ENCODE peak calls at places on chromosome 4, in six cellular contexts. One of them, this sample, is unnamed.

GRCh38 chr4:41712413-41712812 is 36.1 kb downstream of the PHOX2B start:
- DNase-seq in endodermal cell: no peak
- DNase-seq in cardiac fibroblast: no peak
- DNase-seq in fibroblast of pulmonary artery: no peak
- DNase-seq in BJ: no peak
- DNase-seq in epithelial cell of proximal tubule: no peak
- DNase-seq in this sample: no peak

GRCh38 chr4:13492752-13493151 is 8.6 kb upstream of the RAB28 start:
- DNase-seq in cardiac fibroblast: no peak
- DNase-seq in endodermal cell: no peak
- DNase-seq in epithelial cell of proximal tubule: no peak
- DNase-seq in fibroblast of pulmonary artery: no peak
- DNase-seq in BJ: no peak
- DNase-seq in this sample: no peak

GRCh38 chr4:146107587-146107986 is 67.9 kb upstream of the LSM6 start:
- DNase-seq in cardiac fibroblast: no peak
- DNase-seq in fibroblast of pulmonary artery: no peak
- DNase-seq in epithelial cell of proximal tubule: no peak
- DNase-seq in BJ: no peak
- DNase-seq in endodermal cell: no peak
- DNase-seq in this sample: no peak

GRCh38 chr4:166422475-166422874 is 549.4 kb downstream of the TLL1 start:
- DNase-seq in fibroblast of pulmonary artery: peak
- DNase-seq in epithelial cell of proximal tubule: no peak
- DNase-seq in cardiac fibroblast: peak
- DNase-seq in BJ: peak
- DNase-seq in endodermal cell: no peak
- DNase-seq in this sample: no peak

GRCh38 chr4:155944516-155944915 is 9.2 kb downstream of the CTSO start:
- DNase-seq in endodermal cell: no peak
- DNase-seq in epithelial cell of proximal tubule: no peak
- DNase-seq in fibroblast of pulmonary artery: no peak
- DNase-seq in BJ: no peak
- DNase-seq in cardiac fibroblast: no peak
- DNase-seq in this sample: no peak

GRCh38 chr4:183961772-183962171 is 56.7 kb downstream of the STOX2 start:
- DNase-seq in epithelial cell of proximal tubule: no peak
- DNase-seq in endodermal cell: peak
- DNase-seq in cardiac fibroblast: no peak
- DNase-seq in fibroblast of pulmonary artery: no peak
- DNase-seq in BJ: no peak
- DNase-seq in this sample: no peak

GRCh38 chr4:41215969-41216293 is 1.6 kb upstream of the APBB2 start:
- DNase-seq in fibroblast of pulmonary artery: no peak
- DNase-seq in endodermal cell: no peak
- DNase-seq in cardiac fibroblast: no peak
- DNase-seq in epithelial cell of proximal tubule: no peak
- DNase-seq in BJ: no peak
- DNase-seq in this sample: no peak

GRCh38 chr4:134202557-134202956 is 968 bp upstream of the PABPC4L start:
- DNase-seq in epithelial cell of proximal tubule: no peak
- DNase-seq in BJ: no peak
- DNase-seq in cardiac fibroblast: no peak
- DNase-seq in endodermal cell: no peak
- DNase-seq in fibroblast of pulmonary artery: peak
- DNase-seq in this sample: no peak

GRCh38 chr4:126899382-126899801 is 733.4 kb upstream of the INTU start:
- DNase-seq in BJ: peak
- DNase-seq in fibroblast of pulmonary artery: peak
- DNase-seq in epithelial cell of proximal tubule: peak
- DNase-seq in cardiac fibroblast: peak
- DNase-seq in endodermal cell: no peak
- DNase-seq in this sample: no peak

GRCh38 chr4:10164877-10165283 is 48.3 kb upstream of the WDR1 start:
- DNase-seq in endodermal cell: peak
- DNase-seq in fibroblast of pulmonary artery: peak
- DNase-seq in cardiac fibroblast: peak
- DNase-seq in epithelial cell of proximal tubule: no peak
- DNase-seq in BJ: no peak
- DNase-seq in this sample: no peak

GRCh38 chr4:122542411-122543236 is 78.2 kb downstream of the IL21 start:
- DNase-seq in endodermal cell: no peak
- DNase-seq in BJ: peak
- DNase-seq in cardiac fibroblast: peak
- DNase-seq in epithelial cell of proximal tubule: peak
- DNase-seq in fibroblast of pulmonary artery: peak
- DNase-seq in this sample: no peak

GRCh38 chr4:17189322-17189721 is 290.9 kb upstream of the LDB2 start:
- DNase-seq in fibroblast of pulmonary artery: peak
- DNase-seq in BJ: peak
- DNase-seq in endodermal cell: no peak
- DNase-seq in cardiac fibroblast: peak
- DNase-seq in epithelial cell of proximal tubule: no peak
- DNase-seq in this sample: no peak

GRCh38 chr4:100929753-100930152 is 411.9 kb upstream of the EMCN start:
- DNase-seq in fibroblast of pulmonary artery: no peak
- DNase-seq in BJ: no peak
- DNase-seq in endodermal cell: no peak
- DNase-seq in epithelial cell of proximal tubule: no peak
- DNase-seq in cardiac fibroblast: no peak
- DNase-seq in this sample: no peak

GRCh38 chr4:156193800-156194199 is 240.1 kb upstream of the CTSO start:
- DNase-seq in cardiac fibroblast: peak
- DNase-seq in fibroblast of pulmonary artery: no peak
- DNase-seq in endodermal cell: no peak
- DNase-seq in BJ: no peak
- DNase-seq in epithelial cell of proximal tubule: no peak
- DNase-seq in this sample: peak

GRCh38 chr4:169103966-169104412 is 93.9 kb upstream of the CBR4 start:
- DNase-seq in cardiac fibroblast: no peak
- DNase-seq in endodermal cell: peak
- DNase-seq in epithelial cell of proximal tubule: no peak
- DNase-seq in fibroblast of pulmonary artery: no peak
- DNase-seq in BJ: no peak
- DNase-seq in this sample: no peak

DNA sequence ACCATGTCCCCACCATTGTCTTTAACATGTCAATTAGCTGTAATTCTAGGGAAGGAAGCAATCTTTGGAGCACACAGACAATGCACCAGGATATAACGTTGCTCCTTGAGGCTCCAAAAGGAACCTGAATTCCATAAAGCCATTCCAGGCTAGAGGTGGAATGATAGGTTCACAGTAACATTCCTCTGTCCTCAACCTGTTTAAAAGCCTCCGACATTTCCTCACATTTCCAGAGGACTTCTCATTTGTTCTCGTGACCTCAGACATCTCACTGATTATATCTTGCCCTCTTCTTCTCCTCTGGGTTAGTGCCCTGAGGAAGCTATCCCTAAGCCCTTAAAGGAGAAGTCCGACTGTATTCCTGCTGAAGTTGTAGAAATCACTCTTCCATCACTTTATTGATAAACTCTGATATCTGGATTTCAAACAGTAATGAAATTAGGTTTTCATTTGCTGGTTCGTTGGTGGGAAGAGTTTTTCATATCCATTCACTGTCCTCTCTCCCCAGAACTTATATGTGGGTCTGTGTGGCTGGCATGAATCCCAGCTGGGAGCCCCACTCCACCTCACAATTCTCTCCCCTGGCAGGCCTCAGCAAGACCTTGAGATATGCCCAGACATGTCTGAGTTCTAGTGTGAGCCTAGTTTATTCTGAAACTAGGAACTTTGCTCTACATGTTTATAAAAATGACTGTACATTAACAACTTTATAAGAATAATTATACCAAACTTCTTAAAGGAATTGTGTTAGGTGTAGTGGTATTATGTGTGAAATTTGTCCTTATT is 44.3 kb upstream of the PRSS12 start:
- DNase-seq in BJ: no peak
- DNase-seq in epithelial cell of proximal tubule: no peak
- DNase-seq in cardiac fibroblast: no peak
- DNase-seq in fibroblast of pulmonary artery: no peak
- DNase-seq in endodermal cell: no peak
- DNase-seq in this sample: no peak
- TF ChIP-seq CTCF in BJ: no peak
- TF ChIP-seq CTCF in epithelial cell of proximal tubule: no peak
- TF ChIP-seq CTCF in cardiac fibroblast: no peak
- TF ChIP-seq CTCF in fibroblast of pulmonary artery: no peak
- TF ChIP-seq CTCF in endodermal cell: no peak
- TF ChIP-seq CTCF in this sample: no peak

DNA sequence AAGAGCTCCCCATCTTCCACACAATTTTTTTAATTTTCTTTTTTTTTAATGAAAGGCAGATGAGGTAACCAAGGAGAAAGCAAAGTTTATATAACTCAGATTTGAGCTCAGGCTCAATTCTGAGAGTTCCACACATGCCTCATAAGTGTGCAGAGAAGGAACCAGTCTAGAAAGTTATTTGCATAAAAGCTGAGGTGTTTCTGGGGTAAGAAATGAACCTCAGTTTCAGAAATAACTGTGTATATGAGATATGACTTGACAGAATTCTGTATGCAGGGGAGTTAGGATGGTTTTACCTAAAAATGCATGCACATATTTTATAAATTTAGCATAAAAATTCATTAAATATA is 51.3 kb downstream of the DTHD1 start:
- DNase-seq in BJ: no peak
- DNase-seq in endodermal cell: no peak
- DNase-seq in cardiac fibroblast: no peak
- DNase-seq in fibroblast of pulmonary artery: no peak
- DNase-seq in epithelial cell of proximal tubule: no peak
- DNase-seq in this sample: no peak
- H3K4me3 ChIP-seq in BJ: no peak
- H3K4me3 ChIP-seq in endodermal cell: no peak
- H3K4me3 ChIP-seq in cardiac fibroblast: no peak
- H3K4me3 ChIP-seq in fibroblast of pulmonary artery: no peak
- H3K4me3 ChIP-seq in epithelial cell of proximal tubule: no peak
- H3K4me3 ChIP-seq in this sample: no peak

DNA sequence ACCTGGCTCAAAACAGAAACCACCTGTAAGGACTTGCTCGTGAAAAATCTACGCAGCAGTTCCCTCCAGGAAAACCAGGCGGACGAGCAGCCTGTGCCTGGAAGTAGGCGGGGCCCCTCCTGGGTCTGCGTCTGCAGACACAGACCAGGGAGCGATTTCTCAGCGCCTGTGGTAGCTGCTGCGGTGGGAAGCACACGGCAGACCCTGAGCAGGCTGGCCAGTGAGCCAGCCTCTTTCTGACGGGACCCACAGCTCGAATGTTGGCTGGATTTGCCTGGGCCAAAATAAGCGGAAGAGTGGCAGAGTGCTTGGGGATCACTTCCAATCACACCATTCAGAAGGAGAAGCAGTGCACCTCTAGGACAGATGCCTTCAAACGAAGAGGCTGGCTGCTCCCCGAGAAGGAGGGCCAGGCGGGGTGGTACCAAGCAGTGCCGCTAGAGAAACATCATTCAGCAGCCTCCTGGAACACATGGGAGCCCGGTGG is 86.0 kb downstream of the GATB start:
- DNase-seq in cardiac fibroblast: peak
- DNase-seq in epithelial cell of proximal tubule: no peak
- DNase-seq in fibroblast of pulmonary artery: peak
- DNase-seq in endodermal cell: peak
- DNase-seq in BJ: no peak
- DNase-seq in this sample: no peak
- TF ChIP-seq CTCF in cardiac fibroblast: no peak
- TF ChIP-seq CTCF in epithelial cell of proximal tubule: no peak
- TF ChIP-seq CTCF in fibroblast of pulmonary artery: no peak
- TF ChIP-seq CTCF in endodermal cell: peak
- TF ChIP-seq CTCF in BJ: peak
- TF ChIP-seq CTCF in this sample: no peak

DNA sequence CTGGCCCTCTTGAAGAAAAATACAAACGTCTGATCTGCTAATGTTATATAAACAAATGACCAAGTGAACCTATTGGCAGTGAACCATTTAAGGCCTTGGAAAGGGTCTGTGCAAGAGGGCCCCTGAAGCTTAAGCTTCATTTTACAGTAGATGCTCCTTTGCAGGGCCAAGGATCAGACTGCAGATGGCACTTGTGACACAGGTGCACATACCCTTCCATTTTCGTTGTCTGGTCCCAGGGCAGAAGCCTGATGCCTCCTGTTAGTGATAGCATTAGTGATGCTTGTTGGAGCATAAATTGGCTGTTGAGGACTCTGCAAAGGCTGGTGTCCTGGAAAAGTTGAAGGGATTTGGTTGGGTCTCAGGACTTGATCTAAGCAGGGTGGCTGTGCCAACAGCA is 46.5 kb downstream of the ETNPPL start:
- DNase-seq in epithelial cell of proximal tubule: no peak
- DNase-seq in endodermal cell: no peak
- DNase-seq in BJ: no peak
- DNase-seq in cardiac fibroblast: no peak
- DNase-seq in fibroblast of pulmonary artery: no peak
- DNase-seq in this sample: no peak
- H3K4me3 ChIP-seq in epithelial cell of proximal tubule: no peak
- H3K4me3 ChIP-seq in endodermal cell: no peak
- H3K4me3 ChIP-seq in BJ: no peak
- H3K4me3 ChIP-seq in cardiac fibroblast: no peak
- H3K4me3 ChIP-seq in fibroblast of pulmonary artery: no peak
- H3K4me3 ChIP-seq in this sample: no peak

DNA sequence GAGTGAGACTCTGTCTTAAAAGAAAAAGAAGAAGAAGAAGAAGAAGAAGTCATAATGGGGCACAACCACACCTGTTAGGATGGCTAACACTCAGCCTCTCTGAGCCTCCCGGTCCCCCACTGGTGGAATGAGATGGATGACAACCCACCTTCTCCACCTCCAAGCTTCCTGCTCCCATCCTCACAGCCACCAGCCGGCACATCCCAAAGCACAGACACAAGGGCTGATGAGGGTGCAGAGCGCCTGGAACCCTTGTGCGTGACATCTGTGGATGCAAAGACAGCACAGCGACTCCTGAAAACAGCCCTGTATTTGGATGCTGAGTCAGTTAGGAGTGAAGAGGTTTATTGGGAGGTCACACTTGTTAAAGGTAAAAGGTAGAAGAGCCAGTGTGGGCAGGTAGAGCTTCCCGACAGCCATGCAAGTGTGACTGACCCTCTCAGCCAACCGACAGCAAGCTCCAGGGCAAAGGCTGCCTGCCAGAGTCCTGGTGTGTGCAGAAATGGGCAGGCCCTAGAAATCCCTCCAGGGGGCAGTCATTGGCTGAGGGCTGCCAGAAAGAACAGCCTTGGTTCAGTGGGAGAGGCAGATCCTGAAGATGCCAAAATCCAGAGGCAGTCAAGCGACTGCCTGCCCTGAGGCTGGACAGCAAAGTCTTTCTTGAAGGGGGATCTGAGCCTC is 26.6 kb upstream of the MAN2B2 start:
- DNase-seq in cardiac fibroblast: peak
- DNase-seq in fibroblast of pulmonary artery: peak
- DNase-seq in endodermal cell: peak
- DNase-seq in epithelial cell of proximal tubule: no peak
- DNase-seq in BJ: no peak
- DNase-seq in this sample: no peak
- TF ChIP-seq CTCF in cardiac fibroblast: peak
- TF ChIP-seq CTCF in fibroblast of pulmonary artery: peak
- TF ChIP-seq CTCF in endodermal cell: peak
- TF ChIP-seq CTCF in epithelial cell of proximal tubule: peak
- TF ChIP-seq CTCF in BJ: peak
- TF ChIP-seq CTCF in this sample: no peak